ENCODE peak calls at places on chromosomes 4 and X, in seven cellular contexts. M, E, O, U, C, W and B are unnamed samples.

GRCh38 chr4:121597346-121597934 is 99.3 kb downstream of the ANXA5 start:
- DNase-seq in M (peak; percentile 15), E (peak; percentile 76), O (no peak), U (no peak), C (peak; percentile 4), W (no peak), B (peak; percentile 49)

GRCh38 chrX:53251307-53251706 is 26.3 kb upstream of the KDM5C start:
- DNase-seq in M (no peak), E (peak; percentile 75), O (no peak), U (no peak), C (peak; percentile 17), W (no peak), B (no peak)

GRCh38 chrX:13498220-13498619 is 71.2 kb upstream of the EGFL6 start:
- DNase-seq in M (no peak), E (no peak), O (no peak), U (no peak), C (no peak), W (no peak), B (no peak)

GRCh38 chr4:181525641-181526040 is 717.6 kb upstream of the TENM3 start:
- DNase-seq in M (no peak), E (no peak), O (no peak), U (no peak), C (no peak), W (no peak), B (no peak)

GRCh38 chr4:52841707-52842456 is 20.2 kb upstream of the RASL11B start:
- DNase-seq in M (no peak), E (peak; percentile 25), O (no peak), U (no peak), C (peak; percentile 14), W (no peak), B (no peak)

GRCh38 chrX:54798137-54798536 is at the start of gene ITIH6:
- DNase-seq in M (no peak), E (no peak), O (no peak), U (no peak), C (no peak), W (no peak), B (no peak)

GRCh38 chrX:41723821-41724220 is at the start of gene GPR82:
- DNase-seq in M (no peak), E (no peak), O (no peak), U (no peak), C (no peak), W (no peak), B (no peak)

GRCh38 chr4:84496356-84497219 is 2.5 kb downstream of the NKX6-1 start:
- DNase-seq in M (no peak), E (no peak), O (no peak), U (no peak), C (peak; percentile 23), W (no peak), B (no peak)

GRCh38 chr4:13547563-13548041 is 3.3 kb upstream of the NKX3-2 start:
- DNase-seq in M (no peak), E (no peak), O (no peak), U (no peak), C (no peak), W (peak; percentile 56), B (no peak)

GRCh38 chr4:32025840-32026459 is 1305.8 kb downstream of the PCDH7 start:
- DNase-seq in M (peak; percentile 40), E (peak; percentile 10), O (peak; percentile 21), U (no peak), C (peak; percentile 58), W (no peak), B (peak; percentile 44)

GRCh38 chrX:95076449-95076848 is 1402.4 kb downstream of the FAM133A start:
- DNase-seq in M (peak; percentile 48), E (peak; percentile 60), O (no peak), U (peak; percentile 17), C (peak; percentile 33), W (peak; percentile 33), B (peak; percentile 62)
- TF ChIP-seq CTCF in M (peak; percentile 57), E (peak; percentile 74), O (peak; percentile 28), U (peak; percentile 81), C (peak; percentile 48), W (peak; percentile 68), B (peak; percentile 68)

DNA sequence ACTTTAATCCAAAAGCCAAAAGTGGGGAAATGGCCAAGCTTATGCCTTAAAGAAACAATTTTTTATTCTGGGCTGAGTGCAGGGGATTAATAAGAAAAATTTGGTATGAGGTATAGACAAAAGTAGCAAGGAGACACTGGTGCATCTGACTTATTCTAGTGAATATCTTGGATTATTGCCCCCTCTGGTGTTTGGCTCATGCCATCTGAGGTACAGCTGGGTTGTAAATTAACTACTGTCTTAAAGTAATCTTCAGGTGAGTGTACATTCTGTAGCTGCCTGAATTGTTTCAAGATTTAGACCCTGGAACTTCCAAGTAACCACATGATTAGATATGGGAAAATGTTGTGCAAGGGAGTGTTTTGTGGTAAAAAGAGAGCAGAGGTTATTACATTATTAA is 988.7 kb downstream of the FAM133A start:
- DNase-seq in M (no peak), E (no peak), O (no peak), U (no peak), C (no peak), W (peak; percentile 37), B (peak; percentile 33)
- TF ChIP-seq CTCF in M (no peak), E (no peak), O (no peak), U (peak; percentile 59), C (no peak), W (peak; percentile 15), B (no peak)

GRCh38 chr4:106893395-106893881 is 142.7 kb downstream of the DKK2 start:
- DNase-seq in M (no peak), E (no peak), O (no peak), U (no peak), C (no peak), W (no peak), B (no peak)

GRCh38 chr4:106893903-106894302 is 142.2 kb downstream of the DKK2 start:
- DNase-seq in M (no peak), E (no peak), O (no peak), U (no peak), C (no peak), W (no peak), B (no peak)

GRCh38 chr4:106892786-106893185 is 143.3 kb downstream of the DKK2 start:
- DNase-seq in M (no peak), E (no peak), O (no peak), U (no peak), C (no peak), W (no peak), B (no peak)

GRCh38 chr4:106898621-106899230 is 137.4 kb downstream of the DKK2 start:
- DNase-seq in M (peak; percentile 87), E (peak; percentile 69), O (peak; percentile 46), U (peak; percentile 43), C (peak; percentile 76), W (peak; percentile 51), B (peak; percentile 71)
- TF ChIP-seq CTCF in M (peak; percentile 93), E (peak; percentile 92), O (peak; percentile 47), U (peak; percentile 89), C (peak; percentile 94), W (peak; percentile 81), B (peak; percentile 72)

GRCh38 chrX:93538575-93538974 is 134.8 kb downstream of the NAP1L3 start:
- DNase-seq in M (no peak), E (peak; percentile 8), O (no peak), U (no peak), C (no peak), W (peak; percentile 25), B (peak; percentile 17)
- TF ChIP-seq CTCF in M (no peak), E (peak; percentile 37), O (no peak), U (peak; percentile 85), C (no peak), W (peak; percentile 39), B (peak; percentile 51)

GRCh38 chrX:154374361-154375155 is at the start of gene FLNA:
- DNase-seq in M (no peak), E (no peak), O (no peak), U (no peak), C (no peak), W (peak; percentile 34), B (no peak)
- TF ChIP-seq CTCF in M (no peak), E (no peak), O (no peak), U (no peak), C (no peak), W (peak; percentile 13), B (no peak)

GRCh38 chrX:83658731-83659130 is 150.6 kb downstream of the POU3F4 start:
- DNase-seq in M (no peak), E (no peak), O (no peak), U (no peak), C (no peak), W (peak; percentile 9), B (peak; percentile 0)
- TF ChIP-seq CTCF in M (no peak), E (peak; percentile 17), O (no peak), U (peak; percentile 25), C (no peak), W (peak; percentile 42), B (no peak)

DNA sequence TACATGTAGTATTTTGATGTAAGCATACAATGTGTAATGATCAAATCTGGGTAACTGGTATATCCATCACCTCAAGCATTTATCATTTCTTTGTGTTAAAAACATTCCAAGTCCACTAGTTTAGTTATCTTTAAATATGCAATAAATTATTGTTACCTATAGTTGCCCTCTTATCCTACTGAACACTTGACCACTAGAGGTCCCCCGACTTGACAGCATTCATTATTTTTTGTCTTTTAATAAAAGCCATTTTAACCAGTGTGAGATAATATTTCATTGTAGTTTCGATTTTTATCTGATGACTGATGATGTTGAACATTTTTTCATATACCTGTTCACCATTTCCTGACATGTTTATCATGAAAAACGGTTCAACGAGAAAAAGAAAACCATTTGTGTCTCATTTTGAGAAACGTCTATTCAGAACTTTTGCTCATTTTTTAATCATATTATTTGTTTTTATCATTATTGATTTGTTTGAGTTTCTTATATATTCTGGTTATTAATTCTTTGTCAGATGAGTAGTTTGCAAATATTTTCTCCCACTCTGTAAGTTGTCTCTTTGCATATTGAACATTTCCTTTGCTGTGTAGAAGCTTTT is 199.0 kb upstream of the CXXC4 start:
- DNase-seq in M (peak; percentile 14), E (peak; percentile 47), O (no peak), U (no peak), C (peak; percentile 34), W (peak; percentile 19), B (peak; percentile 42)
- TF ChIP-seq CTCF in M (no peak), E (peak; percentile 54), O (no peak), U (peak; percentile 49), C (peak; percentile 44), W (peak; percentile 52), B (peak; percentile 27)